ENCODE peak calls at places on chromosomes 4 and X, in nine cellular contexts. B, H, S, X, M, Q, T, O and U are unnamed samples.

GRCh38 chrX:119071381-119071780 is 1.4 kb upstream of the CT47C1 start:
- DNase-seq in B (no peak), H (no peak), S (no peak), X (peak; percentile 1), M (no peak), Q (no peak), T (no peak), O (no peak), U (no peak)

GRCh38 chr4:158094413-158095110 is 78.3 kb downstream of the GASK1B start:
- DNase-seq in B (peak; percentile 93), H (no peak), S (no peak), X (no peak), M (peak; percentile 66), Q (no peak), T (peak; percentile 78), O (peak; percentile 60), U (no peak)

GRCh38 chrX:38999099-38999498 is 197.8 kb downstream of the MID1IP1 start:
- DNase-seq in B (no peak), H (no peak), S (no peak), X (no peak), M (no peak), Q (no peak), T (no peak), O (no peak), U (no peak)

GRCh38 chrX:40108084-40108958 is 10.6 kb upstream of the BCOR start:
- DNase-seq in B (no peak), H (peak; percentile 42), S (peak; percentile 77), X (no peak), M (peak; percentile 68), Q (peak; percentile 90), T (peak; percentile 92), O (no peak), U (no peak)

GRCh38 chr4:13355036-13355910 is 128.9 kb downstream of the RAB28 start:
- DNase-seq in B (no peak), H (no peak), S (no peak), X (no peak), M (no peak), Q (no peak), T (no peak), O (no peak), U (no peak)

GRCh38 chrX:1468250-1468772 is 15.6 kb upstream of the ASMTL start:
- DNase-seq in B (peak; percentile 80), H (no peak), S (peak; percentile 90), X (peak; percentile 96), M (no peak), Q (no peak), T (peak; percentile 40), O (no peak), U (peak; percentile 93)

GRCh38 chr4:1991087-1991486 is 17.7 kb downstream of the NELFA start:
- DNase-seq in B (no peak), H (no peak), S (peak; percentile 15), X (no peak), M (no peak), Q (no peak), T (no peak), O (no peak), U (peak; percentile 39)

GRCh38 chrX:106959897-106960296 is 39.7 kb downstream of the CLDN2 start:
- DNase-seq in B (peak; percentile 7), H (no peak), S (no peak), X (no peak), M (no peak), Q (no peak), T (peak; percentile 36), O (no peak), U (no peak)

GRCh38 chr4:1543561-1543960 is 137.3 kb upstream of the NKX1-1 start:
- DNase-seq in B (no peak), H (no peak), S (no peak), X (no peak), M (no peak), Q (no peak), T (no peak), O (no peak), U (peak; percentile 85)

DNA sequence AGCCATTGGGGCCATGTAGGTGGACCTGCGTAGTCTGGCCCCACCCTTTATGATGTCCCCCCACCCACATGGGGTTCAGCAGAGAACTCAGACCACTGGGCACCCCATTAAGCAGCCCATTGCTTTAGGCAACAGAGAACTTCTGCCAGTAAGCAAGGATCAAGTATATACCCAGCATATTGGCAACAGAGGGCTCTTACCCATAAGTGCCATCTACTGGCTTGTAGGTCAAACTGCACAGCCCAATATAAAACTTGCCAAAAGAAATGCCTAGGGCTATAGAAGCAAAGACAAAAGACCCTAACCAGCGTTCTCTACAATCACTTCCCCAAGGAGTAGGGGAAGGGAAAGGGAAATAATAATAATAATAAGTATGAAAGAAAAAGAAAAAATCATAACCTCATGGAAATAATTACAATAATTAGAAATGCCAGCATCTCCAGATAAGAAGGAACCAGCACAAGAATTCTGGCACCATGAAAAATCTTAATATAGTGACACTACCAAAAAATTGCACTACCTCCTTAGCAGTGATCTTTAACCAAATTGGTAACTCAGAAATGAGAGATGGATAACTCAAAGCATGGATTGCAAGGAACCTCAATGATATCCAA is 1090.7 kb downstream of the FAT4 start:
- DNase-seq in B (peak; percentile 16), H (no peak), S (no peak), X (peak; percentile 7), M (no peak), Q (no peak), T (no peak), O (no peak), U (peak; percentile 11)
- TF ChIP-seq CTCF in B (peak; percentile 53), H (peak; percentile 60), S (no peak), X (peak; percentile 67), M (no peak), Q (no peak), T (peak; percentile 83), O (peak; percentile 54), U (peak; percentile 69)

GRCh38 chrX:151713859-151714258 is 2.0 kb upstream of the FATE1 start:
- DNase-seq in B (peak; percentile 8), H (no peak), S (no peak), X (peak; percentile 11), M (no peak), Q (no peak), T (peak; percentile 82), O (no peak), U (no peak)
- TF ChIP-seq CTCF in B (peak; percentile 29), H (peak; percentile 58), S (no peak), X (peak; percentile 67), M (no peak), Q (no peak), T (peak; percentile 78), O (peak; percentile 50), U (peak; percentile 36)

GRCh38 chrX:23451266-23451665 is 116.6 kb downstream of the PTCHD1 start:
- DNase-seq in B (no peak), H (no peak), S (no peak), X (no peak), M (no peak), Q (no peak), T (no peak), O (no peak), U (no peak)
- TF ChIP-seq CTCF in B (no peak), H (no peak), S (no peak), X (peak; percentile 34), M (no peak), Q (no peak), T (peak; percentile 59), O (no peak), U (peak; percentile 57)

GRCh38 chr4:27000820-27001219 is 140.2 kb downstream of the STIM2 start:
- DNase-seq in B (peak; percentile 15), H (no peak), S (no peak), X (peak; percentile 70), M (no peak), Q (no peak), T (no peak), O (no peak), U (no peak)
- TF ChIP-seq CTCF in B (peak; percentile 44), H (no peak), S (peak; percentile 21), X (peak; percentile 77), M (peak; percentile 12), Q (no peak), T (peak; percentile 71), O (peak; percentile 36), U (peak; percentile 33)